ENCODE peak calls at places on chromosome 13, in four cellular contexts. One of them, this sample, is unnamed.

GRCh38 chr13:81473366-81473899 is 1132.5 kb upstream of the SPRY2 start:
- DNase-seq in K562: no peak
- DNase-seq in GM12878: no peak
- DNase-seq in HepG2: no peak
- DNase-seq in this sample: no peak

GRCh38 chr13:44622701-44623100 is 46.6 kb upstream of the TSC22D1 start:
- DNase-seq in K562: no peak
- DNase-seq in HepG2: no peak
- DNase-seq in GM12878: no peak
- DNase-seq in this sample: no peak

GRCh38 chr13:109100705-109101104 is 471.3 kb downstream of the MYO16 start:
- DNase-seq in HepG2: no peak
- DNase-seq in K562: no peak
- DNase-seq in GM12878: no peak
- DNase-seq in this sample: no peak

GRCh38 chr13:22837980-22838615 is 342.7 kb upstream of the SGCG start:
- DNase-seq in GM12878: no peak
- DNase-seq in K562: no peak
- DNase-seq in HepG2: no peak
- DNase-seq in this sample: no peak

GRCh38 chr13:33723365-33723764 is 94.6 kb upstream of the RFC3 start:
- DNase-seq in K562: no peak
- DNase-seq in HepG2: peak; percentile 32
- DNase-seq in GM12878: no peak
- DNase-seq in this sample: no peak

GRCh38 chr13:102310691-102311432 is 91.0 kb downstream of the FGF14 start:
- DNase-seq in GM12878: no peak
- DNase-seq in K562: no peak
- DNase-seq in HepG2: no peak
- DNase-seq in this sample: no peak

GRCh38 chr13:45564108-45564507 is 51.4 kb downstream of the ERICH6B start:
- DNase-seq in GM12878: no peak
- DNase-seq in K562: no peak
- DNase-seq in HepG2: peak; percentile 22
- DNase-seq in this sample: no peak

GRCh38 chr13:77563110-77563509 is 27.6 kb downstream of the SCEL start:
- DNase-seq in HepG2: peak; percentile 7
- DNase-seq in GM12878: no peak
- DNase-seq in K562: no peak
- DNase-seq in this sample: no peak

GRCh38 chr13:25905411-25906010 is 146.3 kb downstream of the SHISA2 start:
- DNase-seq in GM12878: no peak
- DNase-seq in HepG2: no peak
- DNase-seq in K562: no peak
- DNase-seq in this sample: no peak

DNA sequence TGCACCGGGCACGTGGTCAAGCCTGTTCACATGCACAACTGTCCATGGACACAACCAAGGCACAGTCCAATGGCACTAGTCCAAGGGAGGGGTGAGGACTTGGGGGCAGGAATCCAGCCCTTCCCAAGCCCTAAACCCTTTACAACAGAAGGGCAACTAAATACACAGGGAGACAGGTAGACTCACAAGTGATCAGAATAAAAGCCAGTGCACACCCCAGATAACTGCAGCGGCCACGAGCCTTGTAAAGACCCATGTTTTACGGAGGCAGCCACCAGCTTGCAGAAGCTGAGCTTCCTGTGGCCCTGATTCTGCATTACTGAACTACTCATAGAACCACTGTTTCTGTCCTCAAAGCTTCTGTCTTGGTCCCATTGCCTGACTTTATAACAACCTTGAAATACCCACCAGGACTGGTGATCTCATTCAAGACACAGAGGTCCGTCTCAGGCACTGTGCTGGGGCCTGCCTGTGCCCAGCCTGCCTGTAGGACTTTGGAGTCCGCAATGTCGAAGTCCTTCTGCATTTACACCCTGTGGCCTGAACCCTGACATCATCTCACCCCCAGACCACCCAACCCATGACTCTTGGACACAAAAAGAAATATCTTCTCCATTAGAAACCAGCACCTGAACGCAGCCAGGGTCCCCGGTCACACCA is 181.2 kb downstream of the COL4A1 start:
- DNase-seq in HepG2: no peak
- DNase-seq in K562: no peak
- DNase-seq in GM12878: no peak
- DNase-seq in this sample: no peak
- TF ChIP-seq FOXK2 in HepG2: no peak
- TF ChIP-seq FOXK2 in K562: no peak
- TF ChIP-seq FOXK2 in GM12878: no peak
- TF ChIP-seq FOXK2 in this sample: no peak

GRCh38 chr13:40352385-40352778 is 314.1 kb downstream of the FOXO1 start:
- DNase-seq in K562: no peak
- DNase-seq in HepG2: no peak
- DNase-seq in GM12878: no peak
- DNase-seq in this sample: no peak

GRCh38 chr13:40350283-40350992 is 316.0 kb downstream of the FOXO1 start:
- DNase-seq in HepG2: no peak
- DNase-seq in K562: no peak
- DNase-seq in GM12878: no peak
- DNase-seq in this sample: no peak

GRCh38 chr13:40355126-40355719 is 311.2 kb downstream of the FOXO1 start:
- DNase-seq in K562: no peak
- DNase-seq in HepG2: no peak
- DNase-seq in GM12878: no peak
- DNase-seq in this sample: no peak

GRCh38 chr13:40351537-40352384 is 314.7 kb downstream of the FOXO1 start:
- DNase-seq in K562: no peak
- DNase-seq in HepG2: peak; percentile 62
- DNase-seq in GM12878: no peak
- DNase-seq in this sample: no peak

GRCh38 chr13:40352807-40353562 is 313.5 kb downstream of the FOXO1 start:
- DNase-seq in HepG2: no peak
- DNase-seq in GM12878: no peak
- DNase-seq in K562: no peak
- DNase-seq in this sample: no peak
- TF ChIP-seq FOXK2 in HepG2: no peak
- TF ChIP-seq FOXK2 in GM12878: no peak
- TF ChIP-seq FOXK2 in K562: no peak
- TF ChIP-seq FOXK2 in this sample: no peak

DNA sequence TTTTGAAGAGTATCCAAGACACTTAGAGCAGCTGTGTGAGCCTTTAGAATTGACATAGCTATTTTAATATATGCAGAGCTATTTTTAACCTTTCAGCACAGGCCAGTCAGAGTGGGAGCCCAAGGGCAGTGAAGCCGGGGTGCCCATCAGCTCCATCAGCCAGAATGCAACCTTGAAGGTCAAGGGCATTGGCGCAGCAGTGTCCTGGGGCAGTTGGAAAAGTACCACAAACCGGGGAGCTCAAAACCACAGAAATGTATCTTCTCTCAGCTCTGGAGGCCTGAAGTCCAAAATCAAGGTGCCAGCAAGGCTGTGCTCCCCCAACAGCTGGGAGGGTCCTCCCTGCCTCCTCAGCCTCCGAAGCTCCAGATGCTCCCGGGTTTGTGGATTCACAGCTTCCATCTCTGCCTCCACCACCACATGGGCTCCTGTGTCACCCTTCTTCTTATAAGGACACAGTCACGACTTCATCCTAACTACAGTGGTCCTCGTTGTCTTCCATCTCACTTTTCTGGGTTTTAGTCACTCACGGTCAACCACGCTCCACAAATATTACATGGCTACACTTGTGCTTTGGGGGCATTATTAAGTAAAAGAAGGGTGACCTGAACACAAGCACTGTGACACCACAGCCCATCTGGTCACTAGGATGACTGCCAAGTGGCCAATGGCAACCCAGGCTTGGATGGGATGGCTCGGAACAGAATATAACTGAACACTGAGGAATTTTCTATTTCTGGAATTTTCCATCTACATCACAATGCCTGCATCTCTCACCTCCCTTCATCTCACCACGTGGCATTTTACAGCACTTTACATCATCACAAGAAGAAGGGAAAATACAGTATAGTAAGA is 15.9 kb upstream of the GAS6 start:
- DNase-seq in GM12878: no peak
- DNase-seq in K562: no peak
- DNase-seq in HepG2: no peak
- DNase-seq in this sample: no peak
- TF ChIP-seq FOXK2 in GM12878: no peak
- TF ChIP-seq FOXK2 in K562: no peak
- TF ChIP-seq FOXK2 in HepG2: no peak
- TF ChIP-seq FOXK2 in this sample: no peak

GRCh38 chr13:20633802-20634201 is 66.8 kb downstream of the IFT88 start:
- DNase-seq in K562: no peak
- DNase-seq in HepG2: no peak
- DNase-seq in GM12878: no peak
- DNase-seq in this sample: no peak
- TF ChIP-seq FOXK2 in K562: no peak
- TF ChIP-seq FOXK2 in HepG2: no peak
- TF ChIP-seq FOXK2 in GM12878: no peak
- TF ChIP-seq FOXK2 in this sample: no peak

GRCh38 chr13:93388701-93389100 is 162.1 kb downstream of the GPC6 start:
- DNase-seq in HepG2: no peak
- DNase-seq in K562: no peak
- DNase-seq in GM12878: no peak
- DNase-seq in this sample: no peak
- TF ChIP-seq FOXK2 in HepG2: no peak
- TF ChIP-seq FOXK2 in K562: no peak
- TF ChIP-seq FOXK2 in GM12878: no peak
- TF ChIP-seq FOXK2 in this sample: no peak

GRCh38 chr13:104650426-104650825 is 1584.2 kb upstream of the SLC10A2 start:
- DNase-seq in GM12878: no peak
- DNase-seq in HepG2: no peak
- DNase-seq in K562: no peak
- DNase-seq in this sample: peak; percentile 20

GRCh38 chr13:104645786-104646185 is 1579.6 kb upstream of the SLC10A2 start:
- DNase-seq in K562: no peak
- DNase-seq in HepG2: no peak
- DNase-seq in GM12878: no peak
- DNase-seq in this sample: no peak

DNA sequence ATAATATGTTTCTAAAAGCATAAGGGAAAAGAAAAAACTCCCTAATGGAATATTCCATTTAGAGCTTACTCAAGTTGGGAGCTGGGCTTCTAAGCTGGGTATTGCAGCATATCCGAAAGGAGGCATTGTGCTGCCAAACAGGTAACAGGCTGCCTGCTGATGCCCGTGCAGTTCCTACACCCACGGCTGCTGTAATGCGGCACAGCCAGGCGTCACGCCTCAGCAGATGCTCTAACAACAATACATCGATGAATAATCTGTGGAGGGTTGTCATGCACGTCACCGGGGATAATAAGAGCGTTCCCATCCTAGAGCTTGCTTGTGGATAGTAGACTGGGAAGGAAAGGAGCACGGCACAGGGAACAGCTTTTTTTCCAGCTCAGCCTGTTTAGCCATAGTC is 1582.1 kb upstream of the SLC10A2 start:
- DNase-seq in K562: no peak
- DNase-seq in HepG2: no peak
- DNase-seq in GM12878: no peak
- DNase-seq in this sample: no peak
- TF ChIP-seq FOXK2 in K562: no peak
- TF ChIP-seq FOXK2 in HepG2: no peak
- TF ChIP-seq FOXK2 in GM12878: no peak
- TF ChIP-seq FOXK2 in this sample: no peak

GRCh38 chr13:99384468-99384867 is 77.3 kb upstream of the GPR183 start:
- DNase-seq in GM12878: no peak
- DNase-seq in HepG2: no peak
- DNase-seq in K562: no peak
- DNase-seq in this sample: no peak
- TF ChIP-seq FOXK2 in GM12878: no peak
- TF ChIP-seq FOXK2 in HepG2: no peak
- TF ChIP-seq FOXK2 in K562: no peak
- TF ChIP-seq FOXK2 in this sample: no peak

GRCh38 chr13:113842336-113843062 is 21.4 kb downstream of the GAS6 start:
- DNase-seq in HepG2: no peak
- DNase-seq in K562: no peak
- DNase-seq in GM12878: no peak
- DNase-seq in this sample: no peak
- TF ChIP-seq FOXK2 in HepG2: no peak
- TF ChIP-seq FOXK2 in K562: no peak
- TF ChIP-seq FOXK2 in GM12878: no peak
- TF ChIP-seq FOXK2 in this sample: no peak

GRCh38 chr13:99854376-99854775 is 117.2 kb downstream of the ZIC5 start:
- DNase-seq in K562: no peak
- DNase-seq in GM12878: no peak
- DNase-seq in HepG2: no peak
- DNase-seq in this sample: no peak
- TF ChIP-seq FOXK2 in K562: no peak
- TF ChIP-seq FOXK2 in GM12878: no peak
- TF ChIP-seq FOXK2 in HepG2: no peak
- TF ChIP-seq FOXK2 in this sample: no peak

This sample was measured in HEK293T.